ENCODE peak calls at places on chromosome 9, in nine cellular contexts. J, F, S, G, P, V, Z, N and B are unnamed samples.

GRCh38 chr9:35579130-35579529 is 25.9 kb upstream of the TESK1 start:
- DNase-seq in J (no peak), F (no peak), S (no peak), G (no peak), P (no peak), V (no peak), Z (no peak), N (no peak), B (no peak)

GRCh38 chr9:35891649-35892048 is 14.4 kb upstream of the HRCT1 start:
- DNase-seq in J (no peak), F (no peak), S (no peak), G (no peak), P (no peak), V (no peak), Z (no peak), N (no peak), B (no peak)

GRCh38 chr9:84751921-84752320 is 82.4 kb downstream of the NTRK2 start:
- DNase-seq in J (no peak), F (no peak), S (no peak), G (no peak), P (no peak), V (no peak), Z (no peak), N (no peak), B (no peak)

GRCh38 chr9:97412628-97413382 is 909 bp downstream of the TDRD7 start:
- DNase-seq in J (no peak), F (peak), S (no peak), G (peak), P (no peak), V (no peak), Z (no peak), N (no peak), B (no peak)

GRCh38 chr9:631596-631995 is 209.9 kb upstream of the DMRT1 start:
- DNase-seq in J (no peak), F (no peak), S (no peak), G (no peak), P (no peak), V (no peak), Z (no peak), N (no peak), B (no peak)

GRCh38 chr9:121201045-121201737 is 478 bp downstream of the RAB14 start:
- DNase-seq in J (peak), F (peak), S (peak), G (peak), P (no peak), V (no peak), Z (peak), N (no peak), B (peak)

GRCh38 chr9:100322954-100323536 is 29.7 kb downstream of the TEX10 start:
- DNase-seq in J (peak), F (peak), S (no peak), G (peak), P (no peak), V (no peak), Z (no peak), N (no peak), B (no peak)

GRCh38 chr9:110101531-110102161 is 106.3 kb downstream of the C9orf152 start:
- DNase-seq in J (peak), F (no peak), S (no peak), G (no peak), P (peak), V (no peak), Z (no peak), N (no peak), B (no peak)

GRCh38 chr9:14393382-14393781 is 79.4 kb upstream of the NFIB start:
- DNase-seq in J (no peak), F (no peak), S (no peak), G (no peak), P (no peak), V (no peak), Z (no peak), N (no peak), B (no peak)

GRCh38 chr9:85522459-85523092 is 219.2 kb downstream of the AGTPBP1 start:
- DNase-seq in J (no peak), F (peak), S (no peak), G (peak), P (peak), V (no peak), Z (no peak), N (no peak), B (peak)

GRCh38 chr9:127574089-127574921 is 37.8 kb upstream of the STXBP1 start:
- DNase-seq in J (no peak), F (peak), S (no peak), G (no peak), P (no peak), V (no peak), Z (no peak), N (no peak), B (no peak)

GRCh38 chr9:131892162-131892707 is 152.4 kb upstream of the RAPGEF1 start:
- DNase-seq in J (no peak), F (no peak), S (no peak), G (no peak), P (no peak), V (no peak), Z (no peak), N (no peak), B (no peak)

GRCh38 chr9:88173378-88173999 is 35.2 kb upstream of the SPATA31C2 start:
- DNase-seq in J (peak), F (peak), S (no peak), G (peak), P (peak), V (peak), Z (peak), N (no peak), B (peak)

GRCh38 chr9:114487607-114488300 is 17.5 kb downstream of the WHRN start:
- DNase-seq in J (peak), F (peak), S (peak), G (peak), P (peak), V (peak), Z (peak), N (no peak), B (no peak)

GRCh38 chr9:111798786-111799185 is 4.0 kb upstream of the SHOC1 start:
- DNase-seq in J (no peak), F (no peak), S (no peak), G (peak), P (no peak), V (no peak), Z (no peak), N (no peak), B (no peak)

GRCh38 chr9:96080364-96080763 is 204.9 kb downstream of the ERCC6L2 start:
- DNase-seq in J (no peak), F (peak), S (peak), G (no peak), P (no peak), V (no peak), Z (no peak), N (no peak), B (no peak)

GRCh38 chr9:6418764-6419163 is 5.8 kb downstream of the UHRF2 start:
- DNase-seq in J (no peak), F (no peak), S (no peak), G (no peak), P (no peak), V (no peak), Z (no peak), N (no peak), B (no peak)

GRCh38 chr9:89720721-89721660 is 116.2 kb downstream of the GADD45G start:
- DNase-seq in J (no peak), F (no peak), S (no peak), G (no peak), P (no peak), V (no peak), Z (no peak), N (no peak), B (no peak)

GRCh38 chr9:12723409-12724028 is 30.3 kb downstream of the TYRP1 start:
- DNase-seq in J (peak), F (no peak), S (no peak), G (no peak), P (no peak), V (no peak), Z (no peak), N (no peak), B (no peak)

GRCh38 chr9:69168709-69169217 is 5.3 kb upstream of the TJP2 start:
- DNase-seq in J (peak), F (no peak), S (no peak), G (peak), P (no peak), V (no peak), Z (peak), N (no peak), B (peak)

GRCh38 chr9:133168432-133168831 is 4.7 kb upstream of the GBGT1 start:
- DNase-seq in J (no peak), F (no peak), S (no peak), G (no peak), P (no peak), V (no peak), Z (no peak), N (no peak), B (no peak)

GRCh38 chr9:97904725-97905124 is 17.6 kb downstream of the TRMO start:
- DNase-seq in J (no peak), F (no peak), S (no peak), G (no peak), P (no peak), V (no peak), Z (peak), N (no peak), B (no peak)

GRCh38 chr9:134535171-134535570 is 106.4 kb upstream of the COL5A1 start:
- DNase-seq in J (no peak), F (no peak), S (no peak), G (no peak), P (no peak), V (no peak), Z (no peak), N (no peak), B (no peak)

GRCh38 chr9:125913551-125913950 is 166.4 kb downstream of the PBX3 start:
- DNase-seq in J (no peak), F (no peak), S (no peak), G (no peak), P (no peak), V (no peak), Z (no peak), N (no peak), B (no peak)

GRCh38 chr9:89436326-89436725 is 61.6 kb downstream of the SEMA4D start:
- DNase-seq in J (no peak), F (no peak), S (no peak), G (no peak), P (no peak), V (no peak), Z (no peak), N (no peak), B (no peak)

GRCh38 chr9:76852026-76852425 is 53.9 kb downstream of the PRUNE2 start:
- DNase-seq in J (no peak), F (no peak), S (no peak), G (no peak), P (no peak), V (no peak), Z (no peak), N (no peak), B (no peak)

GRCh38 chr9:17905356-17906203 is 326.7 kb downstream of the SH3GL2 start:
- DNase-seq in J (no peak), F (no peak), S (no peak), G (no peak), P (no peak), V (no peak), Z (no peak), N (no peak), B (no peak)